ENCODE peak calls at places on chromosomes 4 and X, in ten cellular contexts. D is HL-60, Z is lung, T is foreskin fibroblast, A is OCI-LY7, Y is A549, I is heart left ventricle, B is RWPE2, M is IMR-90, E is body of pancreas. G is an unnamed sample.

GRCh38 chr4:7007142-7007907 is 35.8 kb upstream of the TADA2B start:
- DNase-seq in D (no peak), Z (no peak), T (no peak), A (no peak), Y (no peak), I (no peak), B (no peak), M (no peak), E (no peak), G (no peak)

GRCh38 chr4:111326450-111326849 is 703.6 kb upstream of the PITX2 start:
- DNase-seq in D (no peak), Z (no peak), T (no peak), A (no peak), Y (no peak), I (no peak), B (no peak), M (no peak), E (no peak), G (no peak)

GRCh38 chr4:87405421-87405820 is 14.4 kb upstream of the HSD17B11 start:
- DNase-seq in D (no peak), Z (no peak), T (no peak), A (no peak), Y (no peak), I (no peak), B (no peak), M (no peak), E (no peak), G (no peak)

GRCh38 chr4:25783943-25784342 is 78.8 kb downstream of the SEL1L3 start:
- DNase-seq in D (peak; percentile 31), Z (no peak), T (no peak), A (no peak), Y (no peak), I (no peak), B (no peak), M (no peak), E (no peak), G (peak; percentile 64)

GRCh38 chrX:18833071-18833731 is 125.8 kb downstream of the PPEF1 start:
- DNase-seq in D (no peak), Z (no peak), T (no peak), A (no peak), Y (no peak), I (peak; percentile 58), B (no peak), M (peak; percentile 16), E (peak; percentile 8), G (peak; percentile 1)

GRCh38 chrX:74195605-74196004 is 108.4 kb upstream of the ZCCHC13 start:
- DNase-seq in D (no peak), Z (no peak), T (no peak), A (no peak), Y (no peak), I (peak; percentile 57), B (no peak), M (no peak), E (no peak), G (no peak)

GRCh38 chrX:56783450-56783831 is 54.4 kb downstream of the NBDY start:
- DNase-seq in D (no peak), Z (peak; percentile 82), T (no peak), A (no peak), Y (no peak), I (peak; percentile 84), B (no peak), M (peak; percentile 65), E (no peak), G (no peak)

GRCh38 chr4:139392797-139393196 is 61.1 kb upstream of the RAB33B start:
- DNase-seq in D (no peak), Z (no peak), T (no peak), A (no peak), Y (no peak), I (no peak), B (no peak), M (peak; percentile 56), E (no peak), G (no peak)

GRCh38 chr4:52600275-52600674 is 58.8 kb downstream of the USP46 start:
- DNase-seq in D (no peak), Z (no peak), T (no peak), A (no peak), Y (no peak), I (peak; percentile 77), B (no peak), M (no peak), E (peak; percentile 12), G (no peak)

GRCh38 chrX:274904-275475 is 6.2 kb upstream of the PLCXD1 start:
- DNase-seq in D (peak; percentile 53), Z (no peak), T (peak; percentile 30), A (no peak), Y (no peak), I (peak; percentile 66), B (peak; percentile 35), M (no peak), E (peak; percentile 36), G (no peak)

GRCh38 chrX:69189972-69190371 is 24.7 kb upstream of the PJA1 start:
- DNase-seq in D (no peak), Z (peak; percentile 36), T (no peak), A (no peak), Y (no peak), I (peak; percentile 65), B (no peak), M (no peak), E (peak; percentile 1), G (peak; percentile 12)

GRCh38 chrX:22192419-22193086 is 80.2 kb upstream of the CBLL2 start:
- DNase-seq in D (peak; percentile 5), Z (peak; percentile 64), T (peak; percentile 41), A (peak; percentile 25), Y (peak; percentile 75), I (peak; percentile 60), B (peak; percentile 29), M (peak; percentile 56), E (peak; percentile 56), G (peak; percentile 65)

GRCh38 chrX:120697053-120697452 is 67.2 kb upstream of the C1GALT1C1 start:
- DNase-seq in D (no peak), Z (no peak), T (no peak), A (peak; percentile 1), Y (no peak), I (no peak), B (no peak), M (no peak), E (no peak), G (no peak)

GRCh38 chr4:102580463-102580842 is 79.3 kb downstream of the NFKB1 start:
- DNase-seq in D (no peak), Z (no peak), T (no peak), A (no peak), Y (no peak), I (no peak), B (no peak), M (no peak), E (no peak), G (no peak)

GRCh38 chr4:102575369-102576129 is 74.4 kb downstream of the NFKB1 start:
- DNase-seq in D (no peak), Z (no peak), T (no peak), A (no peak), Y (no peak), I (no peak), B (no peak), M (no peak), E (no peak), G (no peak)

GRCh38 chr4:102579794-102580462 is 78.8 kb downstream of the NFKB1 start:
- DNase-seq in D (no peak), Z (no peak), T (no peak), A (no peak), Y (no peak), I (no peak), B (no peak), M (no peak), E (no peak), G (no peak)

GRCh38 chr4:102578270-102578669 is 77.1 kb downstream of the NFKB1 start:
- DNase-seq in D (no peak), Z (no peak), T (no peak), A (no peak), Y (no peak), I (no peak), B (no peak), M (no peak), E (no peak), G (no peak)

GRCh38 chr4:102578819-102579218 is 77.7 kb downstream of the NFKB1 start:
- DNase-seq in D (no peak), Z (no peak), T (no peak), A (no peak), Y (peak; percentile 11), I (no peak), B (no peak), M (no peak), E (no peak), G (no peak)
- TF ChIP-seq CTCF in D (no peak), Z (no peak), T (no peak), A (peak; percentile 28), Y (no peak), I (no peak), B (no peak), M (no peak), E (no peak), G (no peak)

DNA sequence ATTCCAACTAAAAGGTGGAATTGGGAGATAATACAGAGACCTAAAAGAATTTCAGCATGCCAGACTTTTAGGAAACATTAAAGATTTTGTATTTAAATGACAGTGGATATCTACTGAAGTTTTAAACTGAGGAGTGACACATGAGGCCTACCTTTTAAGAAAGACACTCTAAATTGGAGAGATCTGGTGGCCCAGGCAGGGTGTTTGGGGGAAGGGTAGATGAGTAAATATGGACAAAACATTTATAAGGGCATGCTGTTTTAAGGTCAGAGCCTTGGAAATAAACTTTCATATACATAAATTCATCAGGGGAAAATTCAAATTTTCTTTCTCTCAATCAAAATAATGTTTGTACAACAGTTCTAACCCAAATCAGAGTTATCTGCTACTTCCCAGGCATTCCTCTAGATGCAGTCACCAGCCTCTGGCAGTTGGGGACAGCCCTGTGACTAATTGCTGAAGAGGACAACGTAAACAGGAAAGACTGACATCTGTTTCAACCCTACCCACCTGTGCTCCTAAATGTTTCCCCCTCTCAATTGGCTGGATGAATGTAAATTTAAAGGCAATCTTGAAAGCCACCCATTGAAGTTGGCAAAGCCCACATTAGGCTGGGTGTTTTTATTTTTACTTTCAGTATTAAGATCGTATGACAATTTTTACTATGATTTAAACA is 1646.9 kb upstream of the ADGRL3 start:
- DNase-seq in D (no peak), Z (no peak), T (peak; percentile 52), A (peak; percentile 38), Y (peak; percentile 50), I (no peak), B (no peak), M (no peak), E (no peak), G (peak; percentile 15)
- H3K4me3 ChIP-seq in D (no peak overlapping the region), Z (no peak overlapping the region), T (peak overlapping the region; percentile 49), A (no peak overlapping the region), Y (peak overlapping the region; percentile 39), I (peak overlapping the region; percentile 10), B (peak overlapping the region; percentile 7), M (no peak overlapping the region), E (no peak overlapping the region), G (no peak overlapping the region)

GRCh38 chrX:9436812-9437211 is 28.0 kb upstream of the TBL1X start:
- DNase-seq in D (no peak), Z (no peak), T (no peak), A (no peak), Y (no peak), I (no peak), B (no peak), M (no peak), E (no peak), G (no peak)
- TF ChIP-seq CTCF in D (no peak), Z (no peak), T (no peak), A (no peak), Y (no peak), I (no peak), B (no peak), M (no peak), E (no peak), G (no peak)

GRCh38 chr4:138222041-138222440 is 20.1 kb downstream of the SLC7A11 start:
- DNase-seq in D (no peak), Z (no peak), T (peak; percentile 73), A (no peak), Y (peak; percentile 89), I (no peak), B (no peak), M (peak; percentile 93), E (peak; percentile 35), G (peak; percentile 93)
- H3K4me3 ChIP-seq in D (no peak overlapping the region), Z (no peak overlapping the region), T (no peak overlapping the region), A (no peak overlapping the region), Y (no peak overlapping the region), I (no peak overlapping the region), B (no peak overlapping the region), M (no peak overlapping the region), E (no peak overlapping the region), G (no peak overlapping the region)